ENCODE peak calls at places on chromosomes 2 and 18, in seven cellular contexts. One of them, this sample, is unnamed.

GRCh38 chr2:203688798-203689197 is 17.6 kb upstream of the CD28 start:
- DNase-seq in RPMI7951: peak
- DNase-seq in CD8-positive, alpha-beta memory T cell: no peak
- DNase-seq in activated gamma-delta T cell treated with Interleukin-2 at 50 U/mL for 16 hours: no peak
- DNase-seq in activated CD4-positive, alpha-beta T cell treated with anti-CD3 and anti-CD28 coated beads, Interleukin-2, amount 10 ng/mL, durations not matched to agents 7 days and 5 days: no peak
- DNase-seq in stromal cell of bone marrow: peak
- DNase-seq in non-pigmented ciliary epithelial cell: no peak
- DNase-seq in this sample: no peak

GRCh38 chr2:144521702-144522101 is 1.8 kb upstream of the ZEB2 start:
- DNase-seq in activated CD4-positive, alpha-beta T cell treated with anti-CD3 and anti-CD28 coated beads, Interleukin-2, amount 10 ng/mL, durations not matched to agents 7 days and 5 days: no peak
- DNase-seq in CD8-positive, alpha-beta memory T cell: no peak
- DNase-seq in non-pigmented ciliary epithelial cell: no peak
- DNase-seq in activated gamma-delta T cell treated with Interleukin-2 at 50 U/mL for 16 hours: no peak
- DNase-seq in RPMI7951: no peak
- DNase-seq in stromal cell of bone marrow: no peak
- DNase-seq in this sample: no peak

GRCh38 chr2:235605306-235605998 is 111.6 kb downstream of the AGAP1 start:
- DNase-seq in CD8-positive, alpha-beta memory T cell: peak
- DNase-seq in activated gamma-delta T cell treated with Interleukin-2 at 50 U/mL for 16 hours: no peak
- DNase-seq in stromal cell of bone marrow: peak
- DNase-seq in RPMI7951: peak
- DNase-seq in non-pigmented ciliary epithelial cell: peak
- DNase-seq in activated CD4-positive, alpha-beta T cell treated with anti-CD3 and anti-CD28 coated beads, Interleukin-2, amount 10 ng/mL, durations not matched to agents 7 days and 5 days: no peak
- DNase-seq in this sample: peak

GRCh38 chr2:181393472-181393871 is 63.7 kb upstream of the ITGA4 start:
- DNase-seq in CD8-positive, alpha-beta memory T cell: peak
- DNase-seq in stromal cell of bone marrow: peak
- DNase-seq in RPMI7951: peak
- DNase-seq in non-pigmented ciliary epithelial cell: peak
- DNase-seq in activated CD4-positive, alpha-beta T cell treated with anti-CD3 and anti-CD28 coated beads, Interleukin-2, amount 10 ng/mL, durations not matched to agents 7 days and 5 days: no peak
- DNase-seq in activated gamma-delta T cell treated with Interleukin-2 at 50 U/mL for 16 hours: no peak
- DNase-seq in this sample: peak

GRCh38 chr2:55842009-55842408 is 81.6 kb downstream of the EFEMP1 start:
- DNase-seq in RPMI7951: peak
- DNase-seq in non-pigmented ciliary epithelial cell: no peak
- DNase-seq in activated CD4-positive, alpha-beta T cell treated with anti-CD3 and anti-CD28 coated beads, Interleukin-2, amount 10 ng/mL, durations not matched to agents 7 days and 5 days: no peak
- DNase-seq in activated gamma-delta T cell treated with Interleukin-2 at 50 U/mL for 16 hours: no peak
- DNase-seq in CD8-positive, alpha-beta memory T cell: no peak
- DNase-seq in stromal cell of bone marrow: peak
- DNase-seq in this sample: peak

GRCh38 chr18:22189431-22189830 is 20.0 kb downstream of the GATA6 start:
- DNase-seq in RPMI7951: no peak
- DNase-seq in activated gamma-delta T cell treated with Interleukin-2 at 50 U/mL for 16 hours: no peak
- DNase-seq in stromal cell of bone marrow: no peak
- DNase-seq in CD8-positive, alpha-beta memory T cell: no peak
- DNase-seq in non-pigmented ciliary epithelial cell: no peak
- DNase-seq in activated CD4-positive, alpha-beta T cell treated with anti-CD3 and anti-CD28 coated beads, Interleukin-2, amount 10 ng/mL, durations not matched to agents 7 days and 5 days: no peak
- DNase-seq in this sample: no peak

GRCh38 chr2:220127311-220127710 is 499.9 kb downstream of the SLC4A3 start:
- DNase-seq in stromal cell of bone marrow: no peak
- DNase-seq in CD8-positive, alpha-beta memory T cell: no peak
- DNase-seq in non-pigmented ciliary epithelial cell: no peak
- DNase-seq in activated CD4-positive, alpha-beta T cell treated with anti-CD3 and anti-CD28 coated beads, Interleukin-2, amount 10 ng/mL, durations not matched to agents 7 days and 5 days: no peak
- DNase-seq in activated gamma-delta T cell treated with Interleukin-2 at 50 U/mL for 16 hours: no peak
- DNase-seq in RPMI7951: no peak
- DNase-seq in this sample: no peak

GRCh38 chr2:49914281-49914680 is 760.0 kb upstream of the FSHR start:
- DNase-seq in activated CD4-positive, alpha-beta T cell treated with anti-CD3 and anti-CD28 coated beads, Interleukin-2, amount 10 ng/mL, durations not matched to agents 7 days and 5 days: no peak
- DNase-seq in stromal cell of bone marrow: peak
- DNase-seq in non-pigmented ciliary epithelial cell: no peak
- DNase-seq in RPMI7951: peak
- DNase-seq in CD8-positive, alpha-beta memory T cell: no peak
- DNase-seq in activated gamma-delta T cell treated with Interleukin-2 at 50 U/mL for 16 hours: no peak
- DNase-seq in this sample: peak

GRCh38 chr2:88810488-88810887 is 119.0 kb downstream of the RPIA start:
- DNase-seq in stromal cell of bone marrow: no peak
- DNase-seq in activated CD4-positive, alpha-beta T cell treated with anti-CD3 and anti-CD28 coated beads, Interleukin-2, amount 10 ng/mL, durations not matched to agents 7 days and 5 days: no peak
- DNase-seq in non-pigmented ciliary epithelial cell: no peak
- DNase-seq in activated gamma-delta T cell treated with Interleukin-2 at 50 U/mL for 16 hours: no peak
- DNase-seq in CD8-positive, alpha-beta memory T cell: no peak
- DNase-seq in RPMI7951: no peak
- DNase-seq in this sample: no peak

GRCh38 chr2:120476141-120476540 is 130.2 kb downstream of the INHBB start:
- DNase-seq in CD8-positive, alpha-beta memory T cell: no peak
- DNase-seq in stromal cell of bone marrow: no peak
- DNase-seq in activated gamma-delta T cell treated with Interleukin-2 at 50 U/mL for 16 hours: no peak
- DNase-seq in RPMI7951: no peak
- DNase-seq in activated CD4-positive, alpha-beta T cell treated with anti-CD3 and anti-CD28 coated beads, Interleukin-2, amount 10 ng/mL, durations not matched to agents 7 days and 5 days: no peak
- DNase-seq in non-pigmented ciliary epithelial cell: no peak
- DNase-seq in this sample: no peak

GRCh38 chr2:179022685-179023084 is 27.3 kb downstream of the CCDC141 start:
- DNase-seq in non-pigmented ciliary epithelial cell: no peak
- DNase-seq in activated CD4-positive, alpha-beta T cell treated with anti-CD3 and anti-CD28 coated beads, Interleukin-2, amount 10 ng/mL, durations not matched to agents 7 days and 5 days: no peak
- DNase-seq in CD8-positive, alpha-beta memory T cell: no peak
- DNase-seq in activated gamma-delta T cell treated with Interleukin-2 at 50 U/mL for 16 hours: no peak
- DNase-seq in RPMI7951: no peak
- DNase-seq in stromal cell of bone marrow: no peak
- DNase-seq in this sample: no peak

GRCh38 chr2:96842600-96842999 is 1.2 kb downstream of the ANKRD23 start:
- DNase-seq in CD8-positive, alpha-beta memory T cell: no peak
- DNase-seq in activated gamma-delta T cell treated with Interleukin-2 at 50 U/mL for 16 hours: no peak
- DNase-seq in stromal cell of bone marrow: no peak
- DNase-seq in non-pigmented ciliary epithelial cell: no peak
- DNase-seq in RPMI7951: peak
- DNase-seq in activated CD4-positive, alpha-beta T cell treated with anti-CD3 and anti-CD28 coated beads, Interleukin-2, amount 10 ng/mL, durations not matched to agents 7 days and 5 days: no peak
- DNase-seq in this sample: no peak

GRCh38 chr2:124877065-124877671 is 852.1 kb downstream of the CNTNAP5 start:
- DNase-seq in RPMI7951: peak
- DNase-seq in CD8-positive, alpha-beta memory T cell: no peak
- DNase-seq in activated CD4-positive, alpha-beta T cell treated with anti-CD3 and anti-CD28 coated beads, Interleukin-2, amount 10 ng/mL, durations not matched to agents 7 days and 5 days: no peak
- DNase-seq in activated gamma-delta T cell treated with Interleukin-2 at 50 U/mL for 16 hours: no peak
- DNase-seq in non-pigmented ciliary epithelial cell: no peak
- DNase-seq in stromal cell of bone marrow: peak
- DNase-seq in this sample: peak

GRCh38 chr2:237096911-237097310 is 11.2 kb downstream of the COPS8 start:
- DNase-seq in stromal cell of bone marrow: peak
- DNase-seq in activated CD4-positive, alpha-beta T cell treated with anti-CD3 and anti-CD28 coated beads, Interleukin-2, amount 10 ng/mL, durations not matched to agents 7 days and 5 days: no peak
- DNase-seq in CD8-positive, alpha-beta memory T cell: no peak
- DNase-seq in RPMI7951: peak
- DNase-seq in non-pigmented ciliary epithelial cell: peak
- DNase-seq in activated gamma-delta T cell treated with Interleukin-2 at 50 U/mL for 16 hours: no peak
- DNase-seq in this sample: no peak

GRCh38 chr2:107392241-107392704 is 434.4 kb upstream of the RGPD4 start:
- DNase-seq in activated CD4-positive, alpha-beta T cell treated with anti-CD3 and anti-CD28 coated beads, Interleukin-2, amount 10 ng/mL, durations not matched to agents 7 days and 5 days: no peak
- DNase-seq in activated gamma-delta T cell treated with Interleukin-2 at 50 U/mL for 16 hours: no peak
- DNase-seq in CD8-positive, alpha-beta memory T cell: no peak
- DNase-seq in stromal cell of bone marrow: no peak
- DNase-seq in RPMI7951: no peak
- DNase-seq in non-pigmented ciliary epithelial cell: no peak
- DNase-seq in this sample: no peak

GRCh38 chr2:215059724-215060123 is 78.7 kb downstream of the ABCA12 start:
- DNase-seq in stromal cell of bone marrow: no peak
- DNase-seq in RPMI7951: no peak
- DNase-seq in activated gamma-delta T cell treated with Interleukin-2 at 50 U/mL for 16 hours: no peak
- DNase-seq in activated CD4-positive, alpha-beta T cell treated with anti-CD3 and anti-CD28 coated beads, Interleukin-2, amount 10 ng/mL, durations not matched to agents 7 days and 5 days: no peak
- DNase-seq in non-pigmented ciliary epithelial cell: peak
- DNase-seq in CD8-positive, alpha-beta memory T cell: no peak
- DNase-seq in this sample: no peak

GRCh38 chr2:174051741-174052638 is 86.8 kb upstream of the SP3 start:
- DNase-seq in activated gamma-delta T cell treated with Interleukin-2 at 50 U/mL for 16 hours: no peak
- DNase-seq in RPMI7951: peak
- DNase-seq in stromal cell of bone marrow: no peak
- DNase-seq in CD8-positive, alpha-beta memory T cell: no peak
- DNase-seq in non-pigmented ciliary epithelial cell: peak
- DNase-seq in activated CD4-positive, alpha-beta T cell treated with anti-CD3 and anti-CD28 coated beads, Interleukin-2, amount 10 ng/mL, durations not matched to agents 7 days and 5 days: no peak
- DNase-seq in this sample: peak

GRCh38 chr18:42508683-42509347 is 553.8 kb downstream of the PIK3C3 start:
- DNase-seq in stromal cell of bone marrow: no peak
- DNase-seq in CD8-positive, alpha-beta memory T cell: no peak
- DNase-seq in activated gamma-delta T cell treated with Interleukin-2 at 50 U/mL for 16 hours: no peak
- DNase-seq in RPMI7951: no peak
- DNase-seq in activated CD4-positive, alpha-beta T cell treated with anti-CD3 and anti-CD28 coated beads, Interleukin-2, amount 10 ng/mL, durations not matched to agents 7 days and 5 days: no peak
- DNase-seq in non-pigmented ciliary epithelial cell: no peak
- DNase-seq in this sample: no peak

GRCh38 chr18:70490008-70490933 is 201.4 kb downstream of the SOCS6 start:
- DNase-seq in CD8-positive, alpha-beta memory T cell: no peak
- DNase-seq in stromal cell of bone marrow: peak
- DNase-seq in activated CD4-positive, alpha-beta T cell treated with anti-CD3 and anti-CD28 coated beads, Interleukin-2, amount 10 ng/mL, durations not matched to agents 7 days and 5 days: peak
- DNase-seq in non-pigmented ciliary epithelial cell: peak
- DNase-seq in activated gamma-delta T cell treated with Interleukin-2 at 50 U/mL for 16 hours: peak
- DNase-seq in RPMI7951: peak
- DNase-seq in this sample: peak

GRCh38 chr2:142721015-142721414 is 156.4 kb upstream of the KYNU start:
- DNase-seq in non-pigmented ciliary epithelial cell: no peak
- DNase-seq in activated CD4-positive, alpha-beta T cell treated with anti-CD3 and anti-CD28 coated beads, Interleukin-2, amount 10 ng/mL, durations not matched to agents 7 days and 5 days: no peak
- DNase-seq in activated gamma-delta T cell treated with Interleukin-2 at 50 U/mL for 16 hours: no peak
- DNase-seq in CD8-positive, alpha-beta memory T cell: no peak
- DNase-seq in stromal cell of bone marrow: no peak
- DNase-seq in RPMI7951: no peak
- DNase-seq in this sample: no peak

GRCh38 chr18:63736856-63737255 is 34.1 kb downstream of the SERPINB11 start:
- DNase-seq in activated CD4-positive, alpha-beta T cell treated with anti-CD3 and anti-CD28 coated beads, Interleukin-2, amount 10 ng/mL, durations not matched to agents 7 days and 5 days: no peak
- DNase-seq in activated gamma-delta T cell treated with Interleukin-2 at 50 U/mL for 16 hours: no peak
- DNase-seq in stromal cell of bone marrow: no peak
- DNase-seq in non-pigmented ciliary epithelial cell: no peak
- DNase-seq in RPMI7951: no peak
- DNase-seq in CD8-positive, alpha-beta memory T cell: no peak
- DNase-seq in this sample: peak

GRCh38 chr2:110101911-110102774 is 13.5 kb downstream of the MALL start:
- DNase-seq in stromal cell of bone marrow: peak
- DNase-seq in RPMI7951: peak
- DNase-seq in CD8-positive, alpha-beta memory T cell: no peak
- DNase-seq in non-pigmented ciliary epithelial cell: no peak
- DNase-seq in activated CD4-positive, alpha-beta T cell treated with anti-CD3 and anti-CD28 coated beads, Interleukin-2, amount 10 ng/mL, durations not matched to agents 7 days and 5 days: no peak
- DNase-seq in activated gamma-delta T cell treated with Interleukin-2 at 50 U/mL for 16 hours: no peak
- DNase-seq in this sample: peak

GRCh38 chr18:7721532-7721931 is 154.4 kb downstream of the PTPRM start:
- DNase-seq in RPMI7951: no peak
- DNase-seq in activated CD4-positive, alpha-beta T cell treated with anti-CD3 and anti-CD28 coated beads, Interleukin-2, amount 10 ng/mL, durations not matched to agents 7 days and 5 days: no peak
- DNase-seq in non-pigmented ciliary epithelial cell: no peak
- DNase-seq in CD8-positive, alpha-beta memory T cell: no peak
- DNase-seq in activated gamma-delta T cell treated with Interleukin-2 at 50 U/mL for 16 hours: no peak
- DNase-seq in stromal cell of bone marrow: no peak
- DNase-seq in this sample: no peak

GRCh38 chr2:186058604-186059003 is 320.0 kb downstream of the FSIP2 start:
- DNase-seq in non-pigmented ciliary epithelial cell: no peak
- DNase-seq in CD8-positive, alpha-beta memory T cell: no peak
- DNase-seq in RPMI7951: no peak
- DNase-seq in activated gamma-delta T cell treated with Interleukin-2 at 50 U/mL for 16 hours: no peak
- DNase-seq in activated CD4-positive, alpha-beta T cell treated with anti-CD3 and anti-CD28 coated beads, Interleukin-2, amount 10 ng/mL, durations not matched to agents 7 days and 5 days: no peak
- DNase-seq in stromal cell of bone marrow: no peak
- DNase-seq in this sample: peak

GRCh38 chr18:5513947-5514346 is 29.9 kb downstream of the EPB41L3 start:
- DNase-seq in activated CD4-positive, alpha-beta T cell treated with anti-CD3 and anti-CD28 coated beads, Interleukin-2, amount 10 ng/mL, durations not matched to agents 7 days and 5 days: no peak
- DNase-seq in activated gamma-delta T cell treated with Interleukin-2 at 50 U/mL for 16 hours: no peak
- DNase-seq in RPMI7951: no peak
- DNase-seq in stromal cell of bone marrow: no peak
- DNase-seq in CD8-positive, alpha-beta memory T cell: no peak
- DNase-seq in non-pigmented ciliary epithelial cell: no peak
- DNase-seq in this sample: no peak

GRCh38 chr18:62814114-62814759 is 98.9 kb downstream of the PHLPP1 start:
- DNase-seq in RPMI7951: no peak
- DNase-seq in stromal cell of bone marrow: no peak
- DNase-seq in activated gamma-delta T cell treated with Interleukin-2 at 50 U/mL for 16 hours: no peak
- DNase-seq in CD8-positive, alpha-beta memory T cell: no peak
- DNase-seq in non-pigmented ciliary epithelial cell: no peak
- DNase-seq in activated CD4-positive, alpha-beta T cell treated with anti-CD3 and anti-CD28 coated beads, Interleukin-2, amount 10 ng/mL, durations not matched to agents 7 days and 5 days: no peak
- DNase-seq in this sample: no peak

GRCh38 chr18:3340015-3340681 is 78.2 kb downstream of the MYL12B start:
- DNase-seq in CD8-positive, alpha-beta memory T cell: no peak
- DNase-seq in non-pigmented ciliary epithelial cell: peak
- DNase-seq in activated gamma-delta T cell treated with Interleukin-2 at 50 U/mL for 16 hours: no peak
- DNase-seq in activated CD4-positive, alpha-beta T cell treated with anti-CD3 and anti-CD28 coated beads, Interleukin-2, amount 10 ng/mL, durations not matched to agents 7 days and 5 days: no peak
- DNase-seq in RPMI7951: peak
- DNase-seq in stromal cell of bone marrow: no peak
- DNase-seq in this sample: peak

GRCh38 chr2:3657881-3658280 is at the start of gene ALLC:
- DNase-seq in CD8-positive, alpha-beta memory T cell: no peak
- DNase-seq in RPMI7951: no peak
- DNase-seq in activated CD4-positive, alpha-beta T cell treated with anti-CD3 and anti-CD28 coated beads, Interleukin-2, amount 10 ng/mL, durations not matched to agents 7 days and 5 days: no peak
- DNase-seq in activated gamma-delta T cell treated with Interleukin-2 at 50 U/mL for 16 hours: no peak
- DNase-seq in non-pigmented ciliary epithelial cell: no peak
- DNase-seq in stromal cell of bone marrow: no peak
- DNase-seq in this sample: no peak

GRCh38 chr2:110764931-110765330 is 32.6 kb downstream of the ACOXL start:
- DNase-seq in activated CD4-positive, alpha-beta T cell treated with anti-CD3 and anti-CD28 coated beads, Interleukin-2, amount 10 ng/mL, durations not matched to agents 7 days and 5 days: no peak
- DNase-seq in stromal cell of bone marrow: no peak
- DNase-seq in CD8-positive, alpha-beta memory T cell: no peak
- DNase-seq in RPMI7951: no peak
- DNase-seq in non-pigmented ciliary epithelial cell: no peak
- DNase-seq in activated gamma-delta T cell treated with Interleukin-2 at 50 U/mL for 16 hours: no peak
- DNase-seq in this sample: no peak

This sample was measured in H4.